ENCODE peak calls at places on chromosomes 6 and 20, in seven cellular contexts. T, Z, N, Q, U, A and J are unnamed samples.

GRCh38 chr6:29499704-29500103 is 11.9 kb upstream of the MAS1L start:
- DNase-seq in T (no peak), Z (no peak), N (no peak), Q (no peak), U (no peak), A (no peak), J (no peak)

GRCh38 chr6:76852776-76853175 is 610.5 kb downstream of the HTR1B start:
- DNase-seq in T (peak), Z (peak), N (no peak), Q (no peak), U (no peak), A (peak), J (no peak)

GRCh38 chr20:43691928-43692524 is 25.1 kb downstream of the MYBL2 start:
- DNase-seq in T (peak), Z (peak), N (peak), Q (no peak), U (peak), A (peak), J (peak)

GRCh38 chr20:40945189-40945588 is 83.4 kb upstream of the TOP1 start:
- DNase-seq in T (no peak), Z (no peak), N (no peak), Q (no peak), U (no peak), A (no peak), J (no peak)

GRCh38 chr20:4519530-4519929 is 202.2 kb upstream of the PRND start:
- DNase-seq in T (no peak), Z (no peak), N (no peak), Q (no peak), U (no peak), A (peak), J (no peak)

GRCh38 chr6:52537001-52537753 is 39.7 kb downstream of the TRAM2 start:
- DNase-seq in T (no peak), Z (no peak), N (no peak), Q (no peak), U (no peak), A (peak), J (no peak)

GRCh38 chr6:166541876-166542579 is 44.5 kb downstream of the RAMACL start:
- DNase-seq in T (no peak), Z (no peak), N (no peak), Q (no peak), U (no peak), A (no peak), J (no peak)

GRCh38 chr6:112833546-112834215 is 486.6 kb downstream of the RFPL4B start:
- DNase-seq in T (no peak), Z (peak), N (peak), Q (no peak), U (no peak), A (no peak), J (peak)

GRCh38 chr20:20824924-20825584 is 112.6 kb upstream of the RALGAPA2 start:
- DNase-seq in T (peak), Z (peak), N (peak), Q (peak), U (peak), A (peak), J (peak)